ENCODE peak calls at places on chromosomes 13 and 19, in nine cellular contexts. I is Panc1, U is GM12865, T is dorsolateral prefrontal cortex, B is heart left ventricle, S is tibial nerve, E is hepatocyte, Z is Peyer's patch, C is breast epithelium. O is an unnamed sample.

GRCh38 chr13:107370036-107370785 is 802.3 kb upstream of the ARGLU1 start:
- DNase-seq in I (no peak), U (no peak), T (no peak), B (no peak), S (no peak), E (no peak), Z (no peak), C (no peak), O (no peak)

GRCh38 chr13:107765724-107766436 is 449.5 kb downstream of the LIG4 start:
- DNase-seq in I (no peak), U (no peak), T (no peak), B (no peak), S (no peak), E (no peak), Z (no peak), C (no peak), O (no peak)

GRCh38 chr19:18657590-18658365 is 20.9 kb downstream of the KLHL26 start:
- DNase-seq in I (no peak), U (peak), T (no peak), B (peak), S (peak), E (peak), Z (no peak), C (no peak), O (no peak)

GRCh38 chr19:51808333-51808986 is 13.5 kb downstream of the FPR3 start:
- DNase-seq in I (peak), U (no peak), T (no peak), B (no peak), S (no peak), E (no peak), Z (no peak), C (no peak), O (no peak)

GRCh38 chr13:50713849-50714248 is 129.6 kb downstream of the DLEU7 start:
- DNase-seq in I (no peak), U (peak), T (no peak), B (no peak), S (peak), E (no peak), Z (no peak), C (no peak), O (no peak)

GRCh38 chr13:51065372-51066090 is 45.5 kb downstream of the C13orf42 start:
- DNase-seq in I (no peak), U (no peak), T (no peak), B (no peak), S (no peak), E (no peak), Z (no peak), C (no peak), O (no peak)

GRCh38 chr13:46179576-46180368 is 2.2 kb downstream of the LCP1 start:
- DNase-seq in I (no peak), U (peak), T (no peak), B (peak), S (peak), E (no peak), Z (peak), C (no peak), O (peak)

GRCh38 chr19:39133431-39134270 is 8.1 kb downstream of the PAK4 start:
- DNase-seq in I (no peak), U (no peak), T (no peak), B (no peak), S (no peak), E (no peak), Z (no peak), C (peak), O (no peak)

GRCh38 chr13:77506874-77507273 is 28.6 kb upstream of the SCEL start:
- DNase-seq in I (no peak), U (no peak), T (no peak), B (no peak), S (no peak), E (no peak), Z (no peak), C (no peak), O (no peak)

GRCh38 chr13:75415720-75416119 is 66.2 kb downstream of the TBC1D4 start:
- DNase-seq in I (no peak), U (no peak), T (no peak), B (no peak), S (no peak), E (no peak), Z (no peak), C (no peak), O (no peak)

GRCh38 chr13:77388944-77389616 is 62.2 kb upstream of the MYCBP2 start:
- DNase-seq in I (no peak), U (no peak), T (no peak), B (no peak), S (no peak), E (no peak), Z (no peak), C (no peak), O (no peak)

GRCh38 chr13:35923347-35923746 is 207.8 kb downstream of the DCLK1 start:
- DNase-seq in I (no peak), U (no peak), T (no peak), B (peak), S (no peak), E (no peak), Z (no peak), C (no peak), O (no peak)

GRCh38 chr13:44373601-44374347 is at the start of gene SERP2:
- DNase-seq in I (no peak), U (no peak), T (peak), B (peak), S (no peak), E (peak), Z (no peak), C (no peak), O (no peak)

GRCh38 chr13:25912961-25913360 is 138.9 kb downstream of the SHISA2 start:
- DNase-seq in I (no peak), U (no peak), T (no peak), B (no peak), S (no peak), E (no peak), Z (no peak), C (no peak), O (no peak)

GRCh38 chr19:45216677-45217076 is 28.5 kb downstream of the EXOC3L2 start:
- DNase-seq in I (no peak), U (no peak), T (no peak), B (no peak), S (no peak), E (no peak), Z (no peak), C (no peak), O (no peak)

GRCh38 chr19:19451429-19452240 is 46.2 kb downstream of the GATAD2A start:
- DNase-seq in I (no peak), U (peak), T (no peak), B (no peak), S (no peak), E (no peak), Z (no peak), C (no peak), O (peak)

GRCh38 chr13:77692746-77693448 is 4.6 kb upstream of the SLAIN1 start:
- DNase-seq in I (no peak), U (no peak), T (no peak), B (no peak), S (no peak), E (no peak), Z (no peak), C (no peak), O (no peak)

GRCh38 chr13:24270639-24271131 is 38.7 kb upstream of the C1QTNF9 start:
- DNase-seq in I (no peak), U (peak), T (peak), B (peak), S (peak), E (peak), Z (peak), C (no peak), O (peak)

GRCh38 chr13:112744306-112745021 is 54.6 kb downstream of the ATP11A start:
- DNase-seq in I (no peak), U (no peak), T (no peak), B (no peak), S (no peak), E (no peak), Z (no peak), C (no peak), O (no peak)

GRCh38 chr13:105918842-105919741 is 616.4 kb downstream of the EFNB2 start:
- DNase-seq in I (peak), U (no peak), T (peak), B (no peak), S (no peak), E (peak), Z (peak), C (no peak), O (no peak)

GRCh38 chr19:47776568-47776967 is 1.9 kb upstream of the SELENOW start:
- DNase-seq in I (no peak), U (no peak), T (no peak), B (no peak), S (no peak), E (peak), Z (no peak), C (no peak), O (no peak)

GRCh38 chr19:52992109-52993004 is 21.4 kb upstream of the ERVV-1 start:
- DNase-seq in I (peak), U (no peak), T (peak), B (peak), S (no peak), E (peak), Z (peak), C (no peak), O (no peak)

GRCh38 chr13:48344264-48344663 is 40.7 kb downstream of the RB1 start:
- DNase-seq in I (no peak), U (no peak), T (no peak), B (no peak), S (no peak), E (no peak), Z (no peak), C (no peak), O (no peak)

GRCh38 chr13:109665781-109666249 is 120.6 kb downstream of the IRS2 start:
- DNase-seq in I (no peak), U (no peak), T (no peak), B (no peak), S (no peak), E (no peak), Z (no peak), C (no peak), O (no peak)

GRCh38 chr13:67223742-67224141 is 6.4 kb downstream of the PCDH9 start:
- DNase-seq in I (no peak), U (no peak), T (no peak), B (no peak), S (no peak), E (no peak), Z (no peak), C (no peak), O (no peak)

GRCh38 chr19:41321600-41322270 is 11.8 kb downstream of the CCDC97 start:
- DNase-seq in I (no peak), U (peak), T (no peak), B (no peak), S (no peak), E (peak), Z (peak), C (no peak), O (no peak)

GRCh38 chr19:53422551-53422950 is 9.2 kb upstream of the ZNF761 start:
- DNase-seq in I (no peak), U (no peak), T (no peak), B (no peak), S (no peak), E (no peak), Z (no peak), C (no peak), O (no peak)

GRCh38 chr19:862529-863304 is 3.3 kb downstream of the CFD start:
- DNase-seq in I (no peak), U (peak), T (no peak), B (peak), S (peak), E (peak), Z (peak), C (peak), O (peak)

GRCh38 chr19:861099-861755 is 1.8 kb downstream of the CFD start:
- DNase-seq in I (no peak), U (no peak), T (no peak), B (no peak), S (no peak), E (no peak), Z (no peak), C (no peak), O (no peak)

GRCh38 chr19:861756-862528 is 2.5 kb downstream of the CFD start:
- DNase-seq in I (no peak), U (peak), T (no peak), B (no peak), S (no peak), E (peak), Z (peak), C (no peak), O (peak)

GRCh38 chr19:858868-859843 is at the start of gene CFD:
- DNase-seq in I (no peak), U (no peak), T (no peak), B (peak), S (peak), E (no peak), Z (peak), C (no peak), O (no peak)

DNA sequence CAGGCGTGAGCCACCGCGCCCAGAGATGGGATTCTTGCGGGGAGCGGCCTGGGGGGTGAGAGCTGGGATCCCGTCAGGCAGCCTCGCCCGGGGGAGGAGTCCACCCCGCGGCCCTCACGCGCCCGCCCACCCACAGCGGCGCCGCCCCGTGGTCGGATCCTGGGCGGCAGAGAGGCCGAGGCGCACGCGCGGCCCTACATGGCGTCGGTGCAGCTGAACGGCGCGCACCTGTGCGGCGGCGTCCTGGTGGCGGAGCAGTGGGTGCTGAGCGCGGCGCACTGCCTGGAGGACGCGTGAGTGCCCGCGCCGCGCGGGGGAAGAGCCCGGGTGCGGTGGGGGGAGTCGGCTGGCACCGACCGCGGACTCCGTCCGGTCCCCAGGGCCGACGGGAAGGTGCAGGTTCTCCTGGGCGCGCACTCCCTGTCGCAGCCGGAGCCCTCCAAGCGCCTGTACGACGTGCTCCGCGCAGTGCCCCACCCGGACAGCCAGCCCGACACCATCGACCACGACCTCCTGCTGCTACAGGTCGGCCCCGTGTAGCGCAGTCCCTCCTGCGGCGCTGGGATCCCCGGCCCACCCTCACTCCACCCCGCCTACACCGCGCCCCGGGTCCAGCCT is 1.1 kb downstream of the CFD start:
- DNase-seq in I (no peak), U (peak), T (no peak), B (no peak), S (peak), E (peak), Z (peak), C (no peak), O (peak)
- H3K4me3 ChIP-seq in I (peak), U (no peak), T (peak), B (peak), S (peak), E (peak), Z (peak), C (peak), O (peak)

DNA sequence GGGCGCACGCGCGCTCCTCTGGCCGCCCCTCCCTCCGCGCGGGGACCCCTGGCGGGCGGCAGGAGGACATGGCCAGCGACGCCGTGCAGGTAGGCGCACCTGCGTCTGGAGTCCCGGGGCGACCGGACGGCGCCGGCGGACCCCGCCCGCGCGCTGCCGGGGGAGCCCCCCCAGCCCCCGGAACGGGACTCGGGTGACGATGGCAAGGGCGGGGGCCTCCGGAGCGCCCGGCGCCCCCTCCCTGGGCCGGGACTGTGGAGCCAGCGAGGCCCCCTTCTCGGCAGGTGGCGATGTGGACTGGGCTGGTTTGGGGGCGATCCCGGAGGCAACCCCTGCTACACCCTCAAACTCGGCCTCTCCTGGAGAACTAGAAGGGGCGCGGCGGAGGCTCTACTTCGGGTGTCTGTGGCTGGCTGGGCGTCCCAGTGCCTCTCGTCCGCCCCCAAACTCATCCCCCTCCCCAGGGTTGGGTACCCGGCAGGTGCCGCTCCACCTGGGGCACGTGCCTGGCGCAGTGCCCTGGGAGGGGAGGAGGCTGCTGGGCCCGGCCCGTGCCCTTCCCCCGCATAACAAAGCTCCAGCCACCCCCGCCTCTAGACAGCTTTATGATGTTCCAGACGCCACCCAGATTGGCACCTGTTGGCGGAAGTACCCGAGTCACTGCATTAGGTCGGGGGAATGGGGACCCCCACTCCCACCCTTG is 499 bp downstream of the PKN1 start:
- DNase-seq in I (no peak), U (no peak), T (no peak), B (peak), S (no peak), E (peak), Z (peak), C (no peak), O (peak)
- TF ChIP-seq CTCF in I (no peak), U (peak), T (no peak), B (no peak), S (no peak), E (no peak), Z (no peak), C (no peak), O (no peak)

GRCh38 chr19:3670796-3671679 is 29.2 kb downstream of the PIP5K1C start:
- DNase-seq in I (no peak), U (peak), T (no peak), B (peak), S (peak), E (peak), Z (peak), C (no peak), O (no peak)
- H3K4me3 ChIP-seq in I (no peak), U (peak), T (peak), B (peak), S (peak), E (no peak), Z (peak), C (peak), O (peak)

DNA sequence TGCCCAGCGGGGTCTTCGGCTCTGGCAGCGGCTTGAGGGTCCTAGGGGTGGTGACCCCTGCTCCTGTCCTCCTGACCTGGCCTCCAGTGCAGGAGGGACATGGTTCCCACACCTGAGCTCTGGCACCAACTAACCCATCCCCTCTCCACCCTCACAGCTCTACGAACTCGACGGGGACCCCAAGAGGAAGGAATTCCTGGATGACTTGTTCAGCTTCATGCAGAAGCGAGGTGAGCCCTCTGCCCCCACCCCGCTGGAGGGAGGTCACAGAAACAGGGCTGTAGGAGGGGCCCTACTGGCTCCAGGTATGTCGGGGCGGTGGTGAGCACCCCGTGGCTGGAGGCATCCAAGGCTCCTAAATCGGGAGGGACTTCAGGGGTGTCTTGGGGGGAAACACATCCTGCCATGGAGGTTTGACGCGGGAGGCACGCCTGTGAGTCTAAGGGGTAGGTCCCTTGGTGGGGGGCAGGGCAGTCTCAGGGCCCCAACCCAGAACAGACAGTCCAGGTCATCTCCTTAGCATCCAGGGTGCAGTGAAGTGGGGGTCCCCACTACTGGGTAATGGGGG is 24.1 kb upstream of the WDR18 start:
- DNase-seq in I (no peak), U (no peak), T (no peak), B (no peak), S (no peak), E (peak), Z (no peak), C (no peak), O (no peak)
- TF ChIP-seq CTCF in I (no peak), U (no peak), T (no peak), B (no peak), S (no peak), E (peak), Z (no peak), C (no peak), O (no peak)

DNA sequence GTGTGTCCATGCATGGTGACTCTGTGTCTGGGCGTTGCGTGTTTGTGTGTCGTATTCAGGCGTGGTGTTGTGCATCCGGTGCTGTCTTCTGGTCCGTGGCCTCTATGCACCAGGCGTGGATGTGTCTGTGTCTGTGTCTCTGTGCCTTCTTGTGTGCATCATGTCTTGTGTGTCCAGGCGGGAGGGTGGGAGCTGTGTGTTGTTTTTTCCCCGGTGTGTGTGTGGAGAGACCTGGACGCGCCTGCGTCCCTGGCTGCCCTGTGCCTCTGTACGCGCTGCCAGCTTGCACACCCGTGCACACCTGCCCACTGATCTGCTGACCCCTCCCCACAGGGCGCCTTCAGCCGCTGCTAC is 1.1 kb downstream of the PLK5 start:
- DNase-seq in I (no peak), U (no peak), T (no peak), B (no peak), S (no peak), E (no peak), Z (no peak), C (no peak), O (no peak)
- H3K4me3 ChIP-seq in I (no peak), U (no peak), T (peak), B (no peak), S (no peak), E (no peak), Z (no peak), C (peak), O (no peak)

DNA sequence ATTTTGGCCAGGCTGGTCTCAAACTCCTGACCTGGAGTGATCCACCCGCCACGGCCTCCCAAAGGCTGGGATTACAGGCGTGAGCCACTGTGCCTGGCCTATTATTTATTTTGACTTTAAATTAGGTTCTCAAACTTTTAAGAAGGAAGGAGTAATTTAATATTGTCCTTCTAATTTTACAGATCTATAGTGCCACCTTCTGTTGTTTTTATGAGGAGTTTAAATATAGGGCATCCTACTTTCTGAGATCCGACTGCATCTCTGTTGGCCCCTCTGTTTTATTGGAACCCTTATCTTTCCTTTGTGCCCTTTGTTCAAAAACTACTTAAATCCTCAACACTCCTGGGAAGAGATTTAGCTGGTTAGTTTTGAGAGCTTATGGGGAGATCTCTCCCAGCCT is 25.4 kb upstream of the ZMYM5 start:
- DNase-seq in I (no peak), U (no peak), T (no peak), B (no peak), S (no peak), E (no peak), Z (no peak), C (no peak), O (no peak)
- TF ChIP-seq CTCF in I (no peak), U (peak), T (no peak), B (no peak), S (no peak), E (peak), Z (no peak), C (no peak), O (peak)

DNA sequence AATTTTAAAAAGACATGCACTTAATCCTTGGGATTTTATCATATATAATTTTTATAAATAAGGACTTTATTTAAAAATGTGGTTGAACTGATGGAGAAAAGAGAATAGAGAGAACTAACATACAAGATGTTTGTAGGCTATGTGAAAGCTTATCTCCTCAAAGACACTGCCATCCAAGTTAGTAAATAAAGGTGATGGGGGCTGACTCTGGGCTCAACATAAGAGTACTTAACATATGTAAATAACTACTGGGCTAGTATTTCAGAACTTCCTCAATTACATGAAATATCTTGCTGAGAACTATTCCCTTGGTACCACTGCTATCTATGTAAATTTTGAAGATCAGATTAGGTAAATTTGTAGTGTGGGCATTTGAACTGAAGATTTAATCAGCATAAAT is 1017.3 kb upstream of the PCDH20 start:
- DNase-seq in I (no peak), U (no peak), T (no peak), B (no peak), S (no peak), E (no peak), Z (no peak), C (no peak), O (no peak)
- H3K4me3 ChIP-seq in I (no peak), U (no peak), T (no peak), B (no peak), S (no peak), E (no peak), Z (no peak), C (no peak), O (no peak)